ENCODE peak calls at places on chromosomes 5 and 9, in six cellular contexts. Y is endothelial cell of umbilical vein, H is BJ, R is AG04449, A is HL-60, T is OCI-LY7. F is an unnamed sample.

GRCh38 chr9:27530915-27531762 is 1.5 kb upstream of the MOB3B start:
- DNase-seq in Y (no peak), H (no peak), R (no peak), A (no peak), T (no peak), F (no peak)

GRCh38 chr9:650362-650761 is 191.1 kb upstream of the DMRT1 start:
- DNase-seq in Y (peak), H (no peak), R (no peak), A (peak), T (peak), F (no peak)

GRCh38 chr5:86320266-86320665 is 297.5 kb upstream of the COX7C start:
- DNase-seq in Y (no peak), H (no peak), R (no peak), A (no peak), T (no peak), F (no peak)

GRCh38 chr9:1018121-1018520 is 32.0 kb upstream of the DMRT2 start:
- DNase-seq in Y (no peak), H (no peak), R (no peak), A (no peak), T (peak), F (no peak)

GRCh38 chr5:178389031-178389729 is 156.6 kb upstream of the PHYKPL start:
- DNase-seq in Y (no peak), H (no peak), R (no peak), A (peak), T (no peak), F (no peak)

GRCh38 chr9:13568851-13569618 is 289.5 kb upstream of the MPDZ start:
- DNase-seq in Y (peak), H (no peak), R (no peak), A (no peak), T (no peak), F (no peak)

GRCh38 chr5:115179068-115179958 is 9.6 kb upstream of the TRIM36 start:
- DNase-seq in Y (no peak), H (no peak), R (no peak), A (no peak), T (no peak), F (no peak)

GRCh38 chr5:116514521-116514920 is 60.1 kb downstream of the SEMA6A start:
- DNase-seq in Y (no peak), H (no peak), R (no peak), A (no peak), T (no peak), F (no peak)

GRCh38 chr9:20570086-20570485 is 52.2 kb downstream of the MLLT3 start:
- DNase-seq in Y (no peak), H (no peak), R (no peak), A (no peak), T (no peak), F (no peak)

GRCh38 chr5:84885479-84886258 is 501.0 kb upstream of the EDIL3 start:
- DNase-seq in Y (no peak), H (no peak), R (peak), A (no peak), T (no peak), F (no peak)

GRCh38 chr5:30390095-30390494 is 803.4 kb upstream of the CDH6 start:
- DNase-seq in Y (no peak), H (no peak), R (no peak), A (no peak), T (no peak), F (no peak)

GRCh38 chr5:53331463-53331862 is 149.0 kb upstream of the FST start:
- DNase-seq in Y (no peak), H (no peak), R (peak), A (no peak), T (no peak), F (no peak)

GRCh38 chr9:125970340-125970739 is 223.2 kb downstream of the PBX3 start:
- DNase-seq in Y (no peak), H (no peak), R (no peak), A (no peak), T (no peak), F (no peak)

GRCh38 chr5:125006011-125006685 is 259.7 kb upstream of the ZNF608 start:
- DNase-seq in Y (peak), H (no peak), R (no peak), A (no peak), T (peak), F (no peak)

GRCh38 chr5:122790354-122791123 is 15.7 kb downstream of the SNX2 start:
- DNase-seq in Y (no peak), H (no peak), R (no peak), A (no peak), T (no peak), F (no peak)

DNA sequence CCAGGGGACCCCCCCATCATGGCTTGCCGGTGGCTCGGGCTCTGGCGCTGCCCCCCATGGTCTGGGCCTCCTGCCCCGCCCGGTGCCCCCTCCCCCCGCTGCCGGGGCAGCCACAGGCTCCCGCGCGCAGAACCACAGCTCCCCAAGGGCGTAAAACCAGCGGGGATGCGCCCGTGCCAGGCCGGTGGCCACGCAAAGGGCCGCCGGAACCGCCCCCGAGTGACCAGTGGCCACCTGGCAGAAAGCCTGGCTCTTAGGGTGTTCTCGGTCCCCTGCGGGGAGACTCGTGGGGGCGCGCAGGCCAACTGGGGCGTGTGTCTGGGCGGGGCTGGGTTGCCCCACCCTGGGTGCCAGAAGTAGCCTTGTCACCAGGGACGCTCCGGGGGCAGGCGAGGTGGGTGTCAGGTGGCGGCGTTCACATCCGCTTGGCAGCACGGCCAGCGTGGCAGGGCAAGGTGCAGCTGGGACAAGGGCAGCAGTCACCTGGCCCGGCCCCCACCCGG is 515 bp upstream of the AGPAT2 start:
- DNase-seq in Y (no peak), H (no peak), R (no peak), A (no peak), T (no peak), F (no peak)
- H3K4me3 ChIP-seq in Y (no peak), H (peak), R (peak), A (peak), T (no peak), F (no peak)

GRCh38 chr5:142434322-142434612 is 109.4 kb upstream of the SPRY4 start:
- DNase-seq in Y (no peak), H (no peak), R (no peak), A (no peak), T (no peak), F (no peak)

GRCh38 chr5:142435410-142436115 is 110.7 kb upstream of the SPRY4 start:
- DNase-seq in Y (no peak), H (no peak), R (no peak), A (no peak), T (no peak), F (no peak)

GRCh38 chr5:142438573-142438972 is 113.8 kb upstream of the SPRY4 start:
- DNase-seq in Y (no peak), H (peak), R (no peak), A (no peak), T (no peak), F (no peak)

GRCh38 chr5:142439208-142439607 is 114.4 kb upstream of the SPRY4 start:
- DNase-seq in Y (no peak), H (no peak), R (no peak), A (no peak), T (no peak), F (no peak)

DNA sequence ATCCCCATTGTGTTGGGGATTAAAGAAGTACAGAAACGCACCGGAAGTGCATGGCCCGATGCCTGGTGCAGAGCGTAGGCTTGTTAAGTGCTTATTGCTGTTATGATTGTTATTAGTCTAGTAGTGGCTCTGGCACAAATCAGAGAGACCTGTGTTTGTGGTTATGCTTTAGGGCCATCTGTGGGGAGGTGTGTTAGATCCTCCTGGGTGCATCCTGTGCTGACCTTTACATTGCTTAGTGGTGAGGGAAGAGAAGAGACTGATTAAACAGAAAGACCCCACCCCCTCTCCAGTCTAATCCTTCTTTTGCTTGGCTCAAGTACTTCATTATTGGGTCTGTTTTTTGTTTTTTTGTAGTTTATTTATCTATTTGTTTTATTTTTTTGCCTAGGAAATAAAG is 112.7 kb upstream of the SPRY4 start:
- DNase-seq in Y (no peak), H (no peak), R (no peak), A (no peak), T (no peak), F (no peak)
- TF ChIP-seq CTCF in Y (no peak), H (no peak), R (no peak), A (no peak), T (no peak), F (no peak)

GRCh38 chr9:96163141-96163540 is 138.8 kb downstream of the HSD17B3 start:
- DNase-seq in Y (no peak), H (no peak), R (no peak), A (peak), T (no peak), F (no peak)
- H3K4me3 ChIP-seq in Y (no peak), H (no peak), R (no peak), A (no peak), T (no peak), F (no peak)

GRCh38 chr5:106127341-106127781 is 1543.4 kb downstream of the EFNA5 start:
- DNase-seq in Y (no peak), H (no peak), R (no peak), A (no peak), T (no peak), F (no peak)

GRCh38 chr5:106116682-106117081 is 1554.1 kb downstream of the EFNA5 start:
- DNase-seq in Y (no peak), H (no peak), R (no peak), A (no peak), T (no peak), F (no peak)

GRCh38 chr5:106127985-106128384 is 1542.8 kb downstream of the EFNA5 start:
- DNase-seq in Y (no peak), H (no peak), R (no peak), A (no peak), T (no peak), F (no peak)

DNA sequence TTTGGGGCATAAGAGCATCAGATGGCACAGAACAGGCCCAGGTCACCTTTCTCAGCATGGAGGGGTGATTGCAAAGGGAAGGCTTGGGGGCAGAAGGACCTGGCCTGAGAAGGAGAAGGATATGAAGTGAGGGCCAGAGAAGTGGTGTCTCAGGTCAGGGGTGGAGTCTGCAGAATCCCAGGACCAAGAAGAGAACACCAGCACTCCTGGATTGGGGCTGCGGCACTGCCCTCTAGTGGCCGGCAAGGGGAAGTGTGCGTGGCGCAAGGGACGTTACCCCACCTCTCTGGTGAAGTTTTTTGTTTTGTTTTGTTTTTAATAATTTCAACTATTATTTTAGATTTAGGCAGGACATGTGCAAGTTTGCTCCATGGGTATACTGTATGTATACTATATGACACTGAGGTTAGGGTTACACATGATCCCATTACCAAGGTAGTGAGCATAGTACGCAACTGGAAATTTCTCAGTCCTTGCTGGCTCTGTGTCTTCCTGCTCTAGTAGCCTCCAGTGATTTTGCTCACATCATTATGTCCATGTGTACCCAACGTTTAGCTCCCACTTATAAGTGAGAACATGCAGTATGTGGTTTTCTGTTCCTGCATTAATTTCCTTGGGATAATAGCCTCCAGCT is 1548.6 kb downstream of the EFNA5 start:
- DNase-seq in Y (no peak), H (no peak), R (no peak), A (no peak), T (peak), F (no peak)
- TF ChIP-seq CTCF in Y (peak), H (peak), R (peak), A (peak), T (peak), F (peak)

DNA sequence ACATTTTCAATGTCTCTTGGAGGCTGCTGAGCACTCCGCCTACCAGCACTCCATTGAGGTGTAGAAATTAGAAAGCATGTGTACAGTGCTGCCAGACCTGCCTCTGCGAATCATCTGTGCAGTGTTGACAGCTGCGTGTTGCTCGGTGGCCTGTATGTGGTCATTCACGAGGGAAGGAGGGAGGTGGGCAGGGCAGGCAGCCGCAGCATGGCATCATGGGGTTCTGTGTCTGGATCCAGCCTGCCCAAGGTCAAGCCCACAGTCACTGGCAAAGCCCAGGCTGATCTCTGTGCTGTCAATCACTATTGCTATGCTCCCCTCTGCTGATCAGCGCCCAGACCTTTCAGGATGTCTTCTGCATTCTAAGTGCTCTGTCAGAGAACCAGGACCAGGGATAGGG is 8.0 kb upstream of the PDZD2 start:
- DNase-seq in Y (no peak), H (no peak), R (no peak), A (no peak), T (no peak), F (no peak)
- H3K4me3 ChIP-seq in Y (no peak), H (no peak), R (no peak), A (no peak), T (no peak), F (no peak)

DNA sequence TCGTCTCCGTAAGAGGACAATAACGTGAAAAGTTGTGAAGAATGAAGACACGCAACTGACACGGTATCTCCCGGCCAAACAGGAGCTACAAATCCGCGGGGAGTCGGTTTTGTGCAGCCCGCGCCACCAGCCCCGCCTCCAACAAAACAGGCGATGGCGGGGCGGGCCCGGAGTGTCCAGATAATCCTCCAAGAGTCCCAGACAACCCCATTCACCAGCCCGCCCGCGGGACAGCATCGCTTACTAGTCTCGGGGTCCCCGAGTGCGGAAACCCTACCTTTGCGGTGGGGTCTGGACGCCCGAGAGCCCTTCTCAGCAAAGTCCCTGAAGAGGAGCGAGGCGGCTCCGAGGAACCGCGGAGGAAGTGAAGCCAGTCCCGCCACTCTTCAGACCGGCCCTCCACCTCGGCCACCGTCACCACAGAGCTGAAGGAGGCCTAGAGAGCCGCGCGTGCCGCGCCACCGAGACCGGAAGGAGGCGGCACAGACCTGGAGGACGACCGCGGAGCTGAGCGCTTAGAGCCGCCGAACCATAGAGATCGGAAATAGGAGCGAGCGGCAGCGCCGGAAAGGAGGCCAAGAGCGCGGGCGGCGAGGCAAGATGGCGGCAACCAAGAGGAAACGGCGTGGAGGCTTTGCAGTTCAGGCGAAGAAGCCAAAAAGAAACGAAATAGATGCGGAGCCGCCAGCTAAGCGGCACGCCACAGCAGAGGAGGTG is at the start of the genes BRIX1 and RAD1:
- DNase-seq in Y (peak), H (peak), R (peak), A (peak), T (peak), F (peak)
- TF ChIP-seq CTCF in Y (no peak), H (peak), R (peak), A (no peak), T (no peak), F (no peak)